ENCODE peak calls at places on chromosomes 16 and 17, in four cellular contexts. One of them, this sample, is unnamed.

GRCh38 chr17:77433385-77434135 is 292.8 kb downstream of the SEC14L1 start:
- DNase-seq in H9: no peak
- DNase-seq in brain microvascular endothelial cell: peak
- DNase-seq in HFF-Myc: no peak
- DNase-seq in this sample: no peak

GRCh38 chr16:89890200-89890599 is 16.8 kb downstream of the TCF25 start:
- DNase-seq in H9: no peak
- DNase-seq in HFF-Myc: no peak
- DNase-seq in brain microvascular endothelial cell: no peak
- DNase-seq in this sample: no peak

GRCh38 chr17:14745541-14745940 is 444.7 kb downstream of the HS3ST3B1 start:
- DNase-seq in HFF-Myc: no peak
- DNase-seq in H9: no peak
- DNase-seq in brain microvascular endothelial cell: peak
- DNase-seq in this sample: no peak

GRCh38 chr16:87955302-87956168 is 4.3 kb downstream of the BANP start:
- DNase-seq in H9: no peak
- DNase-seq in HFF-Myc: no peak
- DNase-seq in brain microvascular endothelial cell: peak
- DNase-seq in this sample: no peak

GRCh38 chr17:8273884-8274444 is 14.5 kb upstream of the RANGRF start:
- DNase-seq in brain microvascular endothelial cell: no peak
- DNase-seq in HFF-Myc: no peak
- DNase-seq in H9: no peak
- DNase-seq in this sample: no peak

GRCh38 chr16:89473791-89474414 is 16.5 kb downstream of the ANKRD11 start:
- DNase-seq in H9: no peak
- DNase-seq in HFF-Myc: no peak
- DNase-seq in brain microvascular endothelial cell: peak
- DNase-seq in this sample: peak

GRCh38 chr17:72937687-72938086 is 154.8 kb downstream of the SLC39A11 start:
- DNase-seq in brain microvascular endothelial cell: no peak
- DNase-seq in HFF-Myc: no peak
- DNase-seq in H9: no peak
- DNase-seq in this sample: no peak

GRCh38 chr16:13939821-13940220 is 19.9 kb downstream of the ERCC4 start:
- DNase-seq in H9: no peak
- DNase-seq in brain microvascular endothelial cell: no peak
- DNase-seq in HFF-Myc: no peak
- DNase-seq in this sample: no peak

GRCh38 chr16:49462989-49463371 is 89.4 kb downstream of the C16orf78 start:
- DNase-seq in H9: peak
- DNase-seq in brain microvascular endothelial cell: no peak
- DNase-seq in HFF-Myc: no peak
- DNase-seq in this sample: no peak

GRCh38 chr16:83626676-83627075 is 181.1 kb upstream of the HSBP1 start:
- DNase-seq in brain microvascular endothelial cell: no peak
- DNase-seq in HFF-Myc: no peak
- DNase-seq in H9: peak
- DNase-seq in this sample: no peak

GRCh38 chr17:41620583-41621434 is 3.6 kb downstream of the KRT17 start:
- DNase-seq in brain microvascular endothelial cell: no peak
- DNase-seq in HFF-Myc: peak
- DNase-seq in H9: no peak
- DNase-seq in this sample: no peak

GRCh38 chr16:74667215-74667765 is 613 bp upstream of the RFWD3 start:
- DNase-seq in brain microvascular endothelial cell: no peak
- DNase-seq in H9: peak
- DNase-seq in HFF-Myc: no peak
- DNase-seq in this sample: no peak

GRCh38 chr16:85573696-85574641 is 39.2 kb upstream of the GSE1 start:
- DNase-seq in H9: no peak
- DNase-seq in brain microvascular endothelial cell: peak
- DNase-seq in HFF-Myc: no peak
- DNase-seq in this sample: no peak

GRCh38 chr16:2707368-2708289 is 12.4 kb downstream of the PRSS27 start:
- DNase-seq in HFF-Myc: no peak
- DNase-seq in H9: no peak
- DNase-seq in brain microvascular endothelial cell: no peak
- DNase-seq in this sample: no peak

GRCh38 chr17:56902350-56902749 is 11.5 kb downstream of the TRIM25 start:
- DNase-seq in H9: no peak
- DNase-seq in brain microvascular endothelial cell: no peak
- DNase-seq in HFF-Myc: no peak
- DNase-seq in this sample: peak

GRCh38 chr17:3911271-3912053 is 4.8 kb downstream of the P2RX1 start:
- DNase-seq in brain microvascular endothelial cell: no peak
- DNase-seq in HFF-Myc: no peak
- DNase-seq in H9: peak
- DNase-seq in this sample: no peak

GRCh38 chr17:41919840-41920579 is 1.3 kb upstream of the ACLY start:
- DNase-seq in HFF-Myc: no peak
- DNase-seq in brain microvascular endothelial cell: no peak
- DNase-seq in H9: peak
- DNase-seq in this sample: no peak

GRCh38 chr17:8887834-8888703 is 20.6 kb upstream of the PIK3R6 start:
- DNase-seq in HFF-Myc: peak
- DNase-seq in H9: peak
- DNase-seq in brain microvascular endothelial cell: peak
- DNase-seq in this sample: no peak

GRCh38 chr17:81712468-81713003 is 452 bp downstream of the SLC25A10 start:
- DNase-seq in HFF-Myc: no peak
- DNase-seq in H9: no peak
- DNase-seq in brain microvascular endothelial cell: no peak
- DNase-seq in this sample: no peak

GRCh38 chr16:71658771-71659170 is 32.8 kb downstream of the MARVELD3 start:
- DNase-seq in HFF-Myc: no peak
- DNase-seq in brain microvascular endothelial cell: no peak
- DNase-seq in H9: no peak
- DNase-seq in this sample: no peak

GRCh38 chr17:57696050-57696449 is 49.0 kb downstream of the CCDC182 start:
- DNase-seq in HFF-Myc: no peak
- DNase-seq in H9: no peak
- DNase-seq in brain microvascular endothelial cell: no peak
- DNase-seq in this sample: no peak

GRCh38 chr16:83533193-83533592 is 274.6 kb upstream of the HSBP1 start:
- DNase-seq in H9: no peak
- DNase-seq in brain microvascular endothelial cell: peak
- DNase-seq in HFF-Myc: no peak
- DNase-seq in this sample: no peak

GRCh38 chr17:3964203-3965122 is at the start of gene ATP2A3:
- DNase-seq in HFF-Myc: no peak
- DNase-seq in H9: no peak
- DNase-seq in brain microvascular endothelial cell: no peak
- DNase-seq in this sample: no peak

GRCh38 chr16:35203636-35204035 is 1744.2 kb downstream of the TP53TG3F start:
- DNase-seq in HFF-Myc: no peak
- DNase-seq in H9: no peak
- DNase-seq in brain microvascular endothelial cell: no peak
- DNase-seq in this sample: no peak

GRCh38 chr17:57009737-57010445 is 32.0 kb downstream of the SCPEP1 start:
- DNase-seq in brain microvascular endothelial cell: peak
- DNase-seq in H9: peak
- DNase-seq in HFF-Myc: no peak
- DNase-seq in this sample: peak

GRCh38 chr17:63962298-63962744 is 10.4 kb downstream of the SCN4A start:
- DNase-seq in HFF-Myc: no peak
- DNase-seq in brain microvascular endothelial cell: no peak
- DNase-seq in H9: no peak
- DNase-seq in this sample: no peak

GRCh38 chr16:64657316-64658011 is 464.4 kb downstream of the CDH11 start:
- DNase-seq in brain microvascular endothelial cell: peak
- DNase-seq in HFF-Myc: no peak
- DNase-seq in H9: no peak
- DNase-seq in this sample: no peak

DNA sequence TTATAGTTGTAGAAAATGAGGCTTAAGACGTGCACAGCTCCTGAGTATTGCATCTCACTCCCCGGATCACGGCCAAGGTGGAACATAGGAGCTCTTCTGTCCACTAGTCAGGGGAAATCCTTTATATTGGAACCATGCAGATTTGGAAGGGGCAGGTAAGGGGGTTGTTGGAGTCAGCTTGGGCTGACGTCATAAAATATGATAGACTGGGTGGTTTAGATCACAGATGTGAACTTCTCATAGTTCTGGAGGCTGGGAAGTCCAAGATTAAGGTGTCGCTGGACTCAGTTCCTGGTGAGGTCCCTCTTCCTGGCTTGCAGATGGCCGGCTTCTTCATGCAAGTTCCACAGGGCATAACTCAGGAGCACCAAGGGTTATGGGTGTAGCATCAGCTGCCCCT is 5.6 kb downstream of the CACNG4 start:
- DNase-seq in brain microvascular endothelial cell: no peak
- DNase-seq in H9: no peak
- DNase-seq in HFF-Myc: no peak
- DNase-seq in this sample: no peak
- TF ChIP-seq CTCF in brain microvascular endothelial cell: no peak
- TF ChIP-seq CTCF in H9: no peak
- TF ChIP-seq CTCF in HFF-Myc: no peak
- TF ChIP-seq CTCF in this sample: no peak

DNA sequence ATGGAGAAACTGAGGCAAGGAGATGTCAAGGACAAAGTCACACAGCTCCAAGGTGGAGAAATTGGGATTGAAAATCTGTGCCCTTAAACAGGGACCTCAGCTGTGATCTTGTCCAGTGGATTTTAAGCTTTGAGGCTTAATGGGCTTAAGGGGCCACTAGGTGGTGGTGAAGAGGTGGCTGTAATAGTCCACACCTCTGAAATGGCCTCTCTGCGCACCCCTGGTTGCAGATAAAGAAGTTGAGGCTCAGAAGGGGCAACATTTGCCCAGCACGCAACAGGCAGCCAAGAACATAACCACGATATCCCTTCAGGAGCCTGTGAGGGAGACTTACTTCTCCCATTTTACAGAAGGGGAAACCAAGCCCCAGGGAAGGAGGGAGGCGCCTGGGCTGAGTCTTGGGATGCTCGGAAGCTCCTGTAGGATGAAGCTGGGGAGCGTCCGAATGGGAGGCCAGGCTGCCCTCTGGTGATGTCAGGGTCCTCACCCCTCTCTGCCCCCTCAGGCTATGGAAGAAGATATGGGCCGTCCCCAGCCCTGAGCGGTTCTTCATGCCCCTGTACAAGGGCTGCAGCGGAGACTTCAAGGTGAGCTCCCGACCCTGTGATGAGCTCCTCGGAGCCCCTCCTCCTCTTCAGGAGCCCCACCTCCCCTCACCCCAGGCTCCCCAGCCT is 43.7 kb downstream of the IL21R start:
- DNase-seq in brain microvascular endothelial cell: no peak
- DNase-seq in HFF-Myc: no peak
- DNase-seq in H9: no peak
- DNase-seq in this sample: no peak
- TF ChIP-seq CTCF in brain microvascular endothelial cell: peak
- TF ChIP-seq CTCF in HFF-Myc: no peak
- TF ChIP-seq CTCF in H9: peak
- TF ChIP-seq CTCF in this sample: no peak

GRCh38 chr17:43423777-43424455 is 25.1 kb downstream of the ARL4D start:
- DNase-seq in HFF-Myc: no peak
- DNase-seq in H9: no peak
- DNase-seq in brain microvascular endothelial cell: no peak
- DNase-seq in this sample: no peak

GRCh38 chr17:43416998-43417891 is 18.5 kb downstream of the ARL4D start:
- DNase-seq in brain microvascular endothelial cell: no peak
- DNase-seq in H9: no peak
- DNase-seq in HFF-Myc: no peak
- DNase-seq in this sample: no peak

DNA sequence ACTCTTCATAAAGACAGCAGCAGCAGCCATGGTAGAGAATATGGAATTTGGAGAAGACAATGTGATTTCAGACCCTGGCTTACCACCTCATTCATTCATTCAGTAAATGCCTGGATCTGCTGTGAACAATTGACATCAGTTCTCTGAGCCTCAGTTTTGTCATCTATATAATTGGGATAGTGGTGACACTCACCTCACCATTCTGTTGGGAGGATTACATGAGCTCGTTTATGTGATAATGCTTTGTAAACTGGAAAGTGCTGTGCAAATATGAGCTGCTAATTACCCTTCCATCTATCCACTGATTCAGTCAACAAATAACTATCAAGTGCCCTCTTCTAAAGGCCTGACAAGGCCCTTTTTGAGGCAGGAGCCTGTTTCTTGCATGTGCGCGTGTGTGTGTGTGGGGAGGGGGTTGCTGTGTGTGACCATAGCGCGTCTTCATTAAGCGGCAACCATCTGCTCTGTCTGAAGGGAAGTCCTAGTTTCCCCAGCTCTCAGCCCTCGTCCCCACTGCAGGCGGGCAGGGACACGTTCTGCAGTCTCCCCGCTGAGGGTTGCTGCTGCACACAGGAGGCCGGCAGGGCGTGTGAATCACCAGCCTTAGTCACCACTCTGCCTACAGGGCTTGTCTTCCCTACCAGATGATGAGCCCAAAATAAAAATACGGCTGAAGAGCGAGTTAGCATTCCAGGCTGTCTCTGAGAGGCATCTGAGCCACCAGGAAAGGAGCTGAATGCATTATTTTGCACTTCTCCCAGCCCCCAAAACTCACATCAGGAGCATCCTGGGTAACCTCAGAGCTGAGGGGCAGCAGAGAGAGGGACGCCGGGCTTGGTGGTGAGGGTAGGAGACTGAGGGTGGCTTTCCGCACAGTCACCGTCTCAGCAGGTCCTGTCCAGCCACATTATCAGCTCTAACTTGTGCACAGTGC is 19.9 kb downstream of the ARL4D start:
- DNase-seq in brain microvascular endothelial cell: peak
- DNase-seq in H9: peak
- DNase-seq in HFF-Myc: peak
- DNase-seq in this sample: no peak
- TF ChIP-seq CTCF in brain microvascular endothelial cell: peak
- TF ChIP-seq CTCF in H9: no peak
- TF ChIP-seq CTCF in HFF-Myc: no peak
- TF ChIP-seq CTCF in this sample: no peak

DNA sequence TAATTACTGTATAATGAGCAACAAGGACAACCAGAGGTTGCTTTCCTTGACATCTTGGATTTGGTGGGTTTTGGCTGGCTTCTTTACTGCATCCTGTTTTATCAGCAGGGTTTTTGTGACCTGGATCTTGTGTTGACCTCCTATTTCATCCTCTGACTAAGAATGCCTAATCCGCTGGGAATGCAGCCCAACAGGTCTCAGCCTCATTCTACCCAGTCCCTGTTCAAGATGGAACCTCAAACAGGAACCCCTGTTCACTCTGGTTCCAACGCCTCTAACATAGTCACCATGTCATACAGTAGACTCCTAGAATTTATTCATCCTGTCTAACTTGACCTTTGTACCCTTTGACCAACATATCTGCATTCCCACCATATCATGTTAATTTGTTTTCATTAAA is 183.8 kb upstream of the SOX9 start:
- DNase-seq in H9: no peak
- DNase-seq in brain microvascular endothelial cell: no peak
- DNase-seq in HFF-Myc: no peak
- DNase-seq in this sample: no peak
- TF ChIP-seq CTCF in H9: no peak
- TF ChIP-seq CTCF in brain microvascular endothelial cell: no peak
- TF ChIP-seq CTCF in HFF-Myc: no peak
- TF ChIP-seq CTCF in this sample: no peak

GRCh38 chr17:33021731-33022408 is 30.2 kb downstream of the SPACA3 start:
- DNase-seq in brain microvascular endothelial cell: no peak
- DNase-seq in H9: peak
- DNase-seq in HFF-Myc: no peak
- DNase-seq in this sample: no peak
- TF ChIP-seq CTCF in brain microvascular endothelial cell: peak
- TF ChIP-seq CTCF in H9: peak
- TF ChIP-seq CTCF in HFF-Myc: no peak
- TF ChIP-seq CTCF in this sample: no peak